ENCODE peak calls at places on chromosomes 16 and 17, in six cellular contexts. One of them, this sample, is unnamed.
A peak's percentile ranks its signal among the peaks of the same experiment; 100 is the strongest.

GRCh38 chr16:80682435-80683070 is 121.8 kb downstream of the CDYL2 start:
- DNase-seq in neural crest cell: no peak
- DNase-seq in cardiac septum: no peak
- DNase-seq in heart right ventricle: no peak
- DNase-seq in astrocyte of the cerebellum: no peak
- DNase-seq in hippocampal formation: no peak
- DNase-seq in this sample: no peak

GRCh38 chr17:1871743-1872142 is 41.9 kb downstream of the RPA1 start:
- DNase-seq in neural crest cell: no peak
- DNase-seq in cardiac septum: no peak
- DNase-seq in heart right ventricle: no peak
- DNase-seq in astrocyte of the cerebellum: no peak
- DNase-seq in hippocampal formation: no peak
- DNase-seq in this sample: no peak

GRCh38 chr16:67552476-67552875 is 9.8 kb upstream of the CTCF start:
- DNase-seq in neural crest cell: no peak
- DNase-seq in cardiac septum: no peak
- DNase-seq in heart right ventricle: no peak
- DNase-seq in astrocyte of the cerebellum: no peak
- DNase-seq in hippocampal formation: no peak
- DNase-seq in this sample: no peak

GRCh38 chr16:1818204-1818872 is 8.3 kb downstream of the HAGH start:
- DNase-seq in neural crest cell: no peak
- DNase-seq in cardiac septum: no peak
- DNase-seq in heart right ventricle: no peak
- DNase-seq in astrocyte of the cerebellum: no peak
- DNase-seq in hippocampal formation: no peak
- DNase-seq in this sample: no peak

GRCh38 chr17:59830846-59831486 is 61.8 kb downstream of the TUBD1 start:
- DNase-seq in neural crest cell: no peak
- DNase-seq in cardiac septum: no peak
- DNase-seq in heart right ventricle: no peak
- DNase-seq in astrocyte of the cerebellum: no peak
- DNase-seq in hippocampal formation: no peak
- DNase-seq in this sample: no peak

GRCh38 chr16:2787406-2787805 is at the start of gene PRSS33:
- DNase-seq in neural crest cell: no peak
- DNase-seq in cardiac septum: no peak
- DNase-seq in heart right ventricle: no peak
- DNase-seq in astrocyte of the cerebellum: no peak
- DNase-seq in hippocampal formation: no peak
- DNase-seq in this sample: no peak

GRCh38 chr17:1769826-1770477 is 8.1 kb downstream of the SERPINF1 start:
- DNase-seq in neural crest cell: no peak
- DNase-seq in cardiac septum: no peak
- DNase-seq in heart right ventricle: no peak
- DNase-seq in astrocyte of the cerebellum: no peak
- DNase-seq in hippocampal formation: no peak
- DNase-seq in this sample: no peak

GRCh38 chr16:15513169-15513568 is 78.8 kb downstream of the BMERB1 start:
- DNase-seq in neural crest cell: no peak
- DNase-seq in cardiac septum: no peak
- DNase-seq in heart right ventricle: no peak
- DNase-seq in astrocyte of the cerebellum: no peak
- DNase-seq in hippocampal formation: no peak
- DNase-seq in this sample: no peak

GRCh38 chr17:77874303-77875050 is 84.0 kb upstream of the TNRC6C start:
- DNase-seq in neural crest cell: no peak
- DNase-seq in cardiac septum: no peak
- DNase-seq in heart right ventricle: no peak
- DNase-seq in astrocyte of the cerebellum: no peak
- DNase-seq in hippocampal formation: no peak
- DNase-seq in this sample: no peak

GRCh38 chr17:48500435-48501426 is 30.1 kb downstream of the HOXB1 start:
- DNase-seq in neural crest cell: no peak
- DNase-seq in cardiac septum: no peak
- DNase-seq in heart right ventricle: no peak
- DNase-seq in astrocyte of the cerebellum: no peak
- DNase-seq in hippocampal formation: no peak
- DNase-seq in this sample: no peak

GRCh38 chr17:30961213-30962188 is 9.3 kb upstream of the RNF135 start:
- DNase-seq in neural crest cell: no peak
- DNase-seq in cardiac septum: no peak
- DNase-seq in heart right ventricle: no peak
- DNase-seq in astrocyte of the cerebellum: no peak
- DNase-seq in hippocampal formation: peak; percentile 10
- DNase-seq in this sample: no peak

GRCh38 chr17:37598145-37598544 is 11.1 kb downstream of the SYNRG start:
- DNase-seq in neural crest cell: no peak
- DNase-seq in cardiac septum: no peak
- DNase-seq in heart right ventricle: no peak
- DNase-seq in astrocyte of the cerebellum: no peak
- DNase-seq in hippocampal formation: no peak
- DNase-seq in this sample: no peak

GRCh38 chr17:78581304-78581703 is 4.1 kb upstream of the DNAH17 start:
- DNase-seq in neural crest cell: no peak
- DNase-seq in cardiac septum: no peak
- DNase-seq in heart right ventricle: no peak
- DNase-seq in astrocyte of the cerebellum: no peak
- DNase-seq in hippocampal formation: no peak
- DNase-seq in this sample: no peak

GRCh38 chr16:1991588-1992474 is 2.1 kb downstream of the SYNGR3 start:
- DNase-seq in neural crest cell: peak; percentile 70
- DNase-seq in cardiac septum: peak; percentile 99
- DNase-seq in heart right ventricle: peak; percentile 98
- DNase-seq in astrocyte of the cerebellum: peak; percentile 65
- DNase-seq in hippocampal formation: peak; percentile 84
- DNase-seq in this sample: no peak

GRCh38 chr17:63696381-63696961 is 3.5 kb downstream of the LIMD2 start:
- DNase-seq in neural crest cell: no peak
- DNase-seq in cardiac septum: no peak
- DNase-seq in heart right ventricle: no peak
- DNase-seq in astrocyte of the cerebellum: no peak
- DNase-seq in hippocampal formation: no peak
- DNase-seq in this sample: peak; percentile 23

GRCh38 chr17:13362341-13363122 is 239.2 kb downstream of the HS3ST3A1 start:
- DNase-seq in neural crest cell: no peak
- DNase-seq in cardiac septum: no peak
- DNase-seq in heart right ventricle: no peak
- DNase-seq in astrocyte of the cerebellum: no peak
- DNase-seq in hippocampal formation: no peak
- DNase-seq in this sample: no peak

GRCh38 chr16:13992976-13993375 is 73.0 kb downstream of the ERCC4 start:
- DNase-seq in neural crest cell: no peak
- DNase-seq in cardiac septum: no peak
- DNase-seq in heart right ventricle: no peak
- DNase-seq in astrocyte of the cerebellum: no peak
- DNase-seq in hippocampal formation: no peak
- DNase-seq in this sample: no peak

GRCh38 chr16:85251225-85251760 is 139.0 kb upstream of the CIBAR2 start:
- DNase-seq in neural crest cell: no peak
- DNase-seq in cardiac septum: no peak
- DNase-seq in heart right ventricle: no peak
- DNase-seq in astrocyte of the cerebellum: no peak
- DNase-seq in hippocampal formation: no peak
- DNase-seq in this sample: no peak

GRCh38 chr17:49707246-49707607 is 537 bp downstream of the SLC35B1 start:
- DNase-seq in neural crest cell: no peak
- DNase-seq in cardiac septum: no peak
- DNase-seq in heart right ventricle: no peak
- DNase-seq in astrocyte of the cerebellum: no peak
- DNase-seq in hippocampal formation: no peak
- DNase-seq in this sample: no peak

GRCh38 chr17:216625-217024 is 35.2 kb upstream of the DOC2B start:
- DNase-seq in neural crest cell: no peak
- DNase-seq in cardiac septum: no peak
- DNase-seq in heart right ventricle: no peak
- DNase-seq in astrocyte of the cerebellum: no peak
- DNase-seq in hippocampal formation: no peak
- DNase-seq in this sample: no peak